ENCODE peak calls at places on chromosomes 6 and 20, in eight cellular contexts. M, A, G, R, J, B, X and P are unnamed samples.

GRCh38 chr6:170033666-170034065 is 257.2 kb downstream of the DLL1 start:
- DNase-seq in M (peak; percentile 10), J (no peak), B (no peak), A (no peak), X (no peak), G (no peak), R (no peak), P (no peak)

GRCh38 chr20:10949930-10950783 is 276.4 kb upstream of the JAG1 start:
- DNase-seq in R (no peak), J (no peak), M (no peak), B (no peak), X (no peak), A (no peak), G (no peak), P (no peak)

GRCh38 chr20:54067606-54068174 is 2.7 kb downstream of the BCAS1 start:
- DNase-seq in B (no peak), J (no peak), X (peak; percentile 70), G (no peak), R (no peak), A (peak; percentile 7), M (peak; percentile 89), P (peak; percentile 70)

GRCh38 chr6:146881228-146882181 is 282.7 kb downstream of the ADGB start:
- DNase-seq in A (no peak), B (no peak), J (no peak), M (no peak), G (no peak), X (no peak), R (no peak), P (no peak)

GRCh38 chr6:73585566-73586415 is 65.0 kb upstream of the EEF1A1 start:
- DNase-seq in A (peak; percentile 86), M (peak; percentile 77), G (peak; percentile 15), X (peak; percentile 74), J (peak; percentile 7), B (no peak), R (no peak), P (no peak)

GRCh38 chr20:1933465-1933870 is 38.3 kb downstream of the SIRPA start:
- DNase-seq in J (no peak), G (no peak), A (peak; percentile 79), R (no peak), M (no peak), B (no peak), X (no peak), P (peak; percentile 83)

GRCh38 chr20:1841554-1842140 is 53.6 kb upstream of the SIRPA start:
- DNase-seq in A (peak; percentile 37), B (no peak), M (peak; percentile 63), G (no peak), R (no peak), X (peak; percentile 31), J (no peak), P (no peak)

GRCh38 chr6:158924499-158925455 is 75.2 kb downstream of the RSPH3 start:
- DNase-seq in A (no peak), J (no peak), R (no peak), G (no peak), M (no peak), X (no peak), B (no peak), P (no peak)

GRCh38 chr6:151551223-151551857 is 57.5 kb downstream of the CCDC170 start:
- DNase-seq in R (no peak), M (no peak), X (no peak), J (no peak), G (no peak), A (no peak), B (no peak), P (no peak)

GRCh38 chr6:110105296-110105695 is 74.2 kb downstream of the WASF1 start:
- DNase-seq in A (no peak), B (no peak), J (no peak), G (no peak), M (no peak), R (no peak), X (no peak), P (no peak)

GRCh38 chr6:12009904-12010634 is 2.0 kb upstream of the HIVEP1 start:
- DNase-seq in J (no peak), X (no peak), M (no peak), G (no peak), R (no peak), B (no peak), A (peak; percentile 77), P (no peak)

GRCh38 chr20:52481443-52481842 is 289.9 kb upstream of the ZFP64 start:
- DNase-seq in A (peak; percentile 56), J (no peak), M (no peak), X (no peak), G (no peak), B (no peak), R (no peak), P (no peak)

GRCh38 chr6:105791569-105792318 is 294.4 kb upstream of the PRDM1 start:
- DNase-seq in J (no peak), R (no peak), B (no peak), M (no peak), A (no peak), G (no peak), X (no peak), P (no peak)

GRCh38 chr20:2470051-2470431 is 548 bp downstream of the SNRPB start:
- DNase-seq in X (peak; percentile 37), B (no peak), A (peak; percentile 49), J (peak; percentile 38), G (peak; percentile 34), R (peak; percentile 30), M (peak; percentile 44), P (no peak)